ENCODE peak calls at places on chromosomes 5 and 9, in nine cellular contexts. One of them, this sample, is unnamed.

GRCh38 chr5:172276214-172276613 is 7.3 kb downstream of the UBTD2 start:
- DNase-seq in naive thymus-derived CD4-positive, alpha-beta T cell: no peak
- DNase-seq in coronary artery: no peak
- DNase-seq in CD8-positive, alpha-beta T cell: no peak
- DNase-seq in epithelial cell of proximal tubule: no peak
- DNase-seq in HFF-Myc: no peak
- DNase-seq in skeletal muscle cell: no peak
- DNase-seq in gastrocnemius medialis: no peak
- DNase-seq in fibroblast of villous mesenchyme: peak; percentile 69
- DNase-seq in this sample: no peak

GRCh38 chr5:169876376-169876775 is 103.9 kb downstream of the INSYN2B start:
- DNase-seq in HFF-Myc: no peak
- DNase-seq in fibroblast of villous mesenchyme: peak; percentile 41
- DNase-seq in epithelial cell of proximal tubule: no peak
- DNase-seq in coronary artery: no peak
- DNase-seq in CD8-positive, alpha-beta T cell: no peak
- DNase-seq in gastrocnemius medialis: no peak
- DNase-seq in naive thymus-derived CD4-positive, alpha-beta T cell: no peak
- DNase-seq in skeletal muscle cell: no peak
- DNase-seq in this sample: no peak

GRCh38 chr5:132011561-132012384 is at the start of gene ACSL6:
- DNase-seq in gastrocnemius medialis: peak; percentile 5
- DNase-seq in skeletal muscle cell: no peak
- DNase-seq in HFF-Myc: no peak
- DNase-seq in naive thymus-derived CD4-positive, alpha-beta T cell: peak; percentile 31
- DNase-seq in CD8-positive, alpha-beta T cell: peak; percentile 16
- DNase-seq in coronary artery: peak; percentile 67
- DNase-seq in epithelial cell of proximal tubule: no peak
- DNase-seq in fibroblast of villous mesenchyme: no peak
- DNase-seq in this sample: peak; percentile 83

GRCh38 chr5:157066950-157067349 is 8.0 kb upstream of the HAVCR1 start:
- DNase-seq in coronary artery: no peak
- DNase-seq in CD8-positive, alpha-beta T cell: no peak
- DNase-seq in HFF-Myc: no peak
- DNase-seq in skeletal muscle cell: no peak
- DNase-seq in gastrocnemius medialis: no peak
- DNase-seq in epithelial cell of proximal tubule: no peak
- DNase-seq in naive thymus-derived CD4-positive, alpha-beta T cell: no peak
- DNase-seq in fibroblast of villous mesenchyme: no peak
- DNase-seq in this sample: no peak

GRCh38 chr5:118243068-118243467 is 745.3 kb downstream of the DTWD2 start:
- DNase-seq in CD8-positive, alpha-beta T cell: no peak
- DNase-seq in gastrocnemius medialis: no peak
- DNase-seq in epithelial cell of proximal tubule: no peak
- DNase-seq in fibroblast of villous mesenchyme: no peak
- DNase-seq in coronary artery: no peak
- DNase-seq in naive thymus-derived CD4-positive, alpha-beta T cell: no peak
- DNase-seq in skeletal muscle cell: no peak
- DNase-seq in HFF-Myc: no peak
- DNase-seq in this sample: no peak

GRCh38 chr5:159905496-159905895 is 10.8 kb upstream of the ADRA1B start:
- DNase-seq in epithelial cell of proximal tubule: no peak
- DNase-seq in naive thymus-derived CD4-positive, alpha-beta T cell: no peak
- DNase-seq in fibroblast of villous mesenchyme: peak; percentile 39
- DNase-seq in CD8-positive, alpha-beta T cell: no peak
- DNase-seq in HFF-Myc: no peak
- DNase-seq in skeletal muscle cell: peak; percentile 72
- DNase-seq in coronary artery: no peak
- DNase-seq in gastrocnemius medialis: no peak
- DNase-seq in this sample: no peak

GRCh38 chr5:168920019-168920813 is 341.0 kb upstream of the PANK3 start:
- DNase-seq in naive thymus-derived CD4-positive, alpha-beta T cell: no peak
- DNase-seq in fibroblast of villous mesenchyme: no peak
- DNase-seq in CD8-positive, alpha-beta T cell: no peak
- DNase-seq in HFF-Myc: no peak
- DNase-seq in gastrocnemius medialis: no peak
- DNase-seq in epithelial cell of proximal tubule: no peak
- DNase-seq in coronary artery: no peak
- DNase-seq in skeletal muscle cell: no peak
- DNase-seq in this sample: no peak

GRCh38 chr9:109417585-109418544 is 80.2 kb downstream of the PTPN3 start:
- DNase-seq in naive thymus-derived CD4-positive, alpha-beta T cell: no peak
- DNase-seq in gastrocnemius medialis: peak; percentile 66
- DNase-seq in fibroblast of villous mesenchyme: no peak
- DNase-seq in coronary artery: no peak
- DNase-seq in HFF-Myc: no peak
- DNase-seq in CD8-positive, alpha-beta T cell: no peak
- DNase-seq in skeletal muscle cell: no peak
- DNase-seq in epithelial cell of proximal tubule: no peak
- DNase-seq in this sample: no peak

GRCh38 chr9:27183701-27184100 is 74.7 kb downstream of the TEK start:
- DNase-seq in epithelial cell of proximal tubule: peak; percentile 18
- DNase-seq in skeletal muscle cell: peak; percentile 18
- DNase-seq in naive thymus-derived CD4-positive, alpha-beta T cell: no peak
- DNase-seq in fibroblast of villous mesenchyme: peak; percentile 78
- DNase-seq in coronary artery: no peak
- DNase-seq in gastrocnemius medialis: no peak
- DNase-seq in CD8-positive, alpha-beta T cell: no peak
- DNase-seq in HFF-Myc: no peak
- DNase-seq in this sample: no peak

GRCh38 chr9:27183151-27183550 is 74.1 kb downstream of the TEK start:
- DNase-seq in skeletal muscle cell: no peak
- DNase-seq in epithelial cell of proximal tubule: no peak
- DNase-seq in CD8-positive, alpha-beta T cell: no peak
- DNase-seq in gastrocnemius medialis: no peak
- DNase-seq in HFF-Myc: no peak
- DNase-seq in coronary artery: no peak
- DNase-seq in fibroblast of villous mesenchyme: peak; percentile 53
- DNase-seq in naive thymus-derived CD4-positive, alpha-beta T cell: no peak
- DNase-seq in this sample: no peak

GRCh38 chr9:27182421-27182820 is 73.4 kb downstream of the TEK start:
- DNase-seq in CD8-positive, alpha-beta T cell: no peak
- DNase-seq in epithelial cell of proximal tubule: no peak
- DNase-seq in naive thymus-derived CD4-positive, alpha-beta T cell: no peak
- DNase-seq in skeletal muscle cell: no peak
- DNase-seq in HFF-Myc: no peak
- DNase-seq in gastrocnemius medialis: no peak
- DNase-seq in coronary artery: no peak
- DNase-seq in fibroblast of villous mesenchyme: no peak
- DNase-seq in this sample: no peak

GRCh38 chr9:27181381-27181780 is 72.4 kb downstream of the TEK start:
- DNase-seq in fibroblast of villous mesenchyme: peak; percentile 60
- DNase-seq in coronary artery: no peak
- DNase-seq in epithelial cell of proximal tubule: no peak
- DNase-seq in HFF-Myc: no peak
- DNase-seq in naive thymus-derived CD4-positive, alpha-beta T cell: no peak
- DNase-seq in gastrocnemius medialis: no peak
- DNase-seq in skeletal muscle cell: peak; percentile 52
- DNase-seq in CD8-positive, alpha-beta T cell: no peak
- DNase-seq in this sample: no peak

DNA sequence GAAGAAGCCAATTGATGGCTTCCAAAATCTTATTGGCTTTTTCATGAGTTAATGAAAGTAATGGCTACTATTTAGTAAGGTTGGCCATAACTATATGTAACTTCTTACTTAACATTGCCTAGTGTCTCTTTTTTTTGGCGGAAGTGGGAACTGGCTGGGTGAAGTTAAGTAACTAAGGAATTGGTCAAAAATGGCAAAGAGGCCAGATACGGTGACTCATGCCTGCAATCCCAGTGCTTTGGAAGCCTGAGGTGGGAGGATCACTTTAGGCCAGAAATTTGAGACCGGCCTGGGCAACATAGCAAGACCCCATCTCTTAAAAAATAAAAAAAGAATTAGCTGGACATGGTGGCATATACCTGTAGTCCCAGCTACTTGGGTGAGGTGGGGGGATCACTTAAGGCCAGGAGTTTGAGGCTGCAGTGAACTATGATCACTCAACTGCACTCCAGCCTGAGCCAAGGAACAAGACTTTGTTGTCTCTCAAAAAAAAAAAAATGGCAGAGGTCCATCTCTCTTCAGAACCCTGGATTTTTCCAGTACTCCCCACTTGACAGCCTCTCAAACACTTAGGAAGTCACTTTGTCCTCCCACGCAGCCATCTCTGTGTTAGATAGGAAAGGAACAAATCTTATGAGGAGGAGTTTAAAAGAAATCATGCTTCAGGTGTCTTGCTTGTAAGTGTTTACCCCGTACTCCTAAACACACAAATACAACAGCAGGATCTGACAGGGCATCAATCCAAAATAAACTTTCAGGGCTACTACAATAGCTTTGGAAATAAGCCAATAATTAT is 75.7 kb downstream of the TEK start:
- DNase-seq in epithelial cell of proximal tubule: no peak
- DNase-seq in HFF-Myc: no peak
- DNase-seq in skeletal muscle cell: peak; percentile 81
- DNase-seq in naive thymus-derived CD4-positive, alpha-beta T cell: no peak
- DNase-seq in coronary artery: no peak
- DNase-seq in fibroblast of villous mesenchyme: peak; percentile 89
- DNase-seq in CD8-positive, alpha-beta T cell: no peak
- DNase-seq in gastrocnemius medialis: no peak
- DNase-seq in this sample: no peak
- H3K4me3 ChIP-seq in epithelial cell of proximal tubule: no peak overlapping the region
- H3K4me3 ChIP-seq in HFF-Myc: no peak overlapping the region
- H3K4me3 ChIP-seq in skeletal muscle cell: no peak overlapping the region
- H3K4me3 ChIP-seq in naive thymus-derived CD4-positive, alpha-beta T cell: no peak overlapping the region
- H3K4me3 ChIP-seq in coronary artery: no peak overlapping the region
- H3K4me3 ChIP-seq in fibroblast of villous mesenchyme: no peak overlapping the region
- H3K4me3 ChIP-seq in CD8-positive, alpha-beta T cell: no peak overlapping the region
- H3K4me3 ChIP-seq in gastrocnemius medialis: no peak overlapping the region
- H3K4me3 ChIP-seq in this sample: no peak overlapping the region

DNA sequence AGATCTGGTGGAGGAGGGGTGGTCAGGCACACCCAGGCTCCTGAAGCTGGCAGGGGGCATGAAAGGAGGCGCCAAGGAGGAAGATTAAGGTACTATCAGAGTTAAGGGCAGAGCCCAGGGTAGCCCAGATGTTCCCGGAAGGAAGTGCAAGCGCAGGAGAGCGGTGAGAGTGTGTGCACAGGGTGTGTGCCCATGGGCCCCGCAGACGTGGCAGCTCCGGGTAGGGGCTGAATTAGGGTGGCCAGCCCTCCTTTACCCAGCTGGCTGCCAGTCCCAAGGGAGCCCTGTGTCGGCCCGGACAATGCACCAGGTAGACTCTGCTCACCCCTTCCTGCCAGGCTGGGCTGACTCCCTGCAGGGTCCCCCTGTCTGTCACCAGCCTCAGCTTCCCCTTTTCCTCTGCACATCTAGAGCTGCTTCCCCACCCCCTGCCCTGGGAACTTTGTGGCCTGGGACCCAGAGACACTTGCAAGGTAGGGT is at the start of gene SMIM33:
- DNase-seq in epithelial cell of proximal tubule: no peak
- DNase-seq in CD8-positive, alpha-beta T cell: no peak
- DNase-seq in HFF-Myc: no peak
- DNase-seq in naive thymus-derived CD4-positive, alpha-beta T cell: peak; percentile 48
- DNase-seq in skeletal muscle cell: no peak
- DNase-seq in gastrocnemius medialis: no peak
- DNase-seq in fibroblast of villous mesenchyme: no peak
- DNase-seq in coronary artery: no peak
- DNase-seq in this sample: no peak
- H3K4me3 ChIP-seq in epithelial cell of proximal tubule: no peak within 1 kb of the TSS
- H3K4me3 ChIP-seq in CD8-positive, alpha-beta T cell: peak within 1 kb of the TSS; percentile 47
- H3K4me3 ChIP-seq in HFF-Myc: no peak within 1 kb of the TSS
- H3K4me3 ChIP-seq in naive thymus-derived CD4-positive, alpha-beta T cell: peak within 1 kb of the TSS; percentile 53
- H3K4me3 ChIP-seq in skeletal muscle cell: no peak within 1 kb of the TSS
- H3K4me3 ChIP-seq in gastrocnemius medialis: no peak within 1 kb of the TSS
- H3K4me3 ChIP-seq in fibroblast of villous mesenchyme: no peak within 1 kb of the TSS
- H3K4me3 ChIP-seq in coronary artery: no peak within 1 kb of the TSS
- H3K4me3 ChIP-seq in this sample: no peak within 1 kb of the TSS

GRCh38 chr9:88074931-88075330 is 63.3 kb downstream of the SPATA31C2 start:
- DNase-seq in epithelial cell of proximal tubule: no peak
- DNase-seq in HFF-Myc: no peak
- DNase-seq in gastrocnemius medialis: no peak
- DNase-seq in fibroblast of villous mesenchyme: no peak
- DNase-seq in naive thymus-derived CD4-positive, alpha-beta T cell: no peak
- DNase-seq in coronary artery: no peak
- DNase-seq in skeletal muscle cell: no peak
- DNase-seq in CD8-positive, alpha-beta T cell: no peak
- DNase-seq in this sample: no peak

GRCh38 chr9:88077071-88077617 is 61.1 kb downstream of the SPATA31C2 start:
- DNase-seq in fibroblast of villous mesenchyme: no peak
- DNase-seq in HFF-Myc: no peak
- DNase-seq in gastrocnemius medialis: no peak
- DNase-seq in epithelial cell of proximal tubule: no peak
- DNase-seq in CD8-positive, alpha-beta T cell: no peak
- DNase-seq in skeletal muscle cell: no peak
- DNase-seq in coronary artery: no peak
- DNase-seq in naive thymus-derived CD4-positive, alpha-beta T cell: no peak
- DNase-seq in this sample: no peak

GRCh38 chr9:88076286-88077070 is 61.8 kb downstream of the SPATA31C2 start:
- DNase-seq in skeletal muscle cell: peak; percentile 86
- DNase-seq in CD8-positive, alpha-beta T cell: peak; percentile 6
- DNase-seq in coronary artery: no peak
- DNase-seq in HFF-Myc: no peak
- DNase-seq in fibroblast of villous mesenchyme: peak; percentile 86
- DNase-seq in naive thymus-derived CD4-positive, alpha-beta T cell: peak; percentile 4
- DNase-seq in gastrocnemius medialis: peak; percentile 5
- DNase-seq in epithelial cell of proximal tubule: peak; percentile 48
- DNase-seq in this sample: peak; percentile 31

GRCh38 chr9:88072831-88073365 is 65.4 kb downstream of the SPATA31C2 start:
- DNase-seq in coronary artery: no peak
- DNase-seq in gastrocnemius medialis: no peak
- DNase-seq in naive thymus-derived CD4-positive, alpha-beta T cell: no peak
- DNase-seq in epithelial cell of proximal tubule: no peak
- DNase-seq in fibroblast of villous mesenchyme: peak; percentile 22
- DNase-seq in CD8-positive, alpha-beta T cell: no peak
- DNase-seq in HFF-Myc: no peak
- DNase-seq in skeletal muscle cell: no peak
- DNase-seq in this sample: no peak

DNA sequence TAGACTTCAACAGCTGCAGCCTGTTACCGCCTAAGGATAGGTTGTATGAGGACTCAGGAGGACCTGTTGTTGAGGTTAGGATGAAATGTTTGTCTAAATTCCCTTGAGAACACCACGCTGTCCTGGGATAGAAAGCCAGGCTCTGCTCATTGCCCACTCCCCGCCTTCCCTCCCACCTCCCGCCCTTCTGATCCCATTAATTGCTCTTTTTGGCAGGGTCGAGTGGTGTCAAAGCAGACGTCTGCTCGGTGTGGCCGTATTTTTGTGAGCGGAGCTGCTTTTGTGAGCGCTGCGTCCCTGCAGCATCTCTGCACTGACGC is 62.3 kb downstream of the SPATA31C2 start:
- DNase-seq in CD8-positive, alpha-beta T cell: no peak
- DNase-seq in gastrocnemius medialis: no peak
- DNase-seq in skeletal muscle cell: peak; percentile 19
- DNase-seq in coronary artery: no peak
- DNase-seq in fibroblast of villous mesenchyme: no peak
- DNase-seq in HFF-Myc: no peak
- DNase-seq in epithelial cell of proximal tubule: no peak
- DNase-seq in naive thymus-derived CD4-positive, alpha-beta T cell: no peak
- DNase-seq in this sample: no peak
- H3K4me3 ChIP-seq in CD8-positive, alpha-beta T cell: no peak overlapping the region
- H3K4me3 ChIP-seq in gastrocnemius medialis: peak overlapping the region; percentile 50
- H3K4me3 ChIP-seq in skeletal muscle cell: peak overlapping the region; percentile 59
- H3K4me3 ChIP-seq in coronary artery: peak overlapping the region; percentile 76
- H3K4me3 ChIP-seq in fibroblast of villous mesenchyme: peak overlapping the region; percentile 67
- H3K4me3 ChIP-seq in HFF-Myc: peak overlapping the region; percentile 53
- H3K4me3 ChIP-seq in epithelial cell of proximal tubule: peak overlapping the region; percentile 65
- H3K4me3 ChIP-seq in naive thymus-derived CD4-positive, alpha-beta T cell: peak overlapping the region; percentile 39
- H3K4me3 ChIP-seq in this sample: peak overlapping the region; percentile 15

GRCh38 chr5:107422494-107422893 is 248.2 kb downstream of the EFNA5 start:
- DNase-seq in HFF-Myc: no peak
- DNase-seq in skeletal muscle cell: no peak
- DNase-seq in naive thymus-derived CD4-positive, alpha-beta T cell: no peak
- DNase-seq in fibroblast of villous mesenchyme: no peak
- DNase-seq in coronary artery: no peak
- DNase-seq in CD8-positive, alpha-beta T cell: no peak
- DNase-seq in gastrocnemius medialis: no peak
- DNase-seq in epithelial cell of proximal tubule: no peak
- DNase-seq in this sample: no peak

GRCh38 chr5:107428303-107428761 is 242.4 kb downstream of the EFNA5 start:
- DNase-seq in gastrocnemius medialis: no peak
- DNase-seq in coronary artery: no peak
- DNase-seq in epithelial cell of proximal tubule: no peak
- DNase-seq in skeletal muscle cell: no peak
- DNase-seq in naive thymus-derived CD4-positive, alpha-beta T cell: no peak
- DNase-seq in CD8-positive, alpha-beta T cell: no peak
- DNase-seq in HFF-Myc: no peak
- DNase-seq in fibroblast of villous mesenchyme: no peak
- DNase-seq in this sample: no peak

GRCh38 chr5:107424461-107424860 is 246.3 kb downstream of the EFNA5 start:
- DNase-seq in naive thymus-derived CD4-positive, alpha-beta T cell: no peak
- DNase-seq in fibroblast of villous mesenchyme: peak; percentile 52
- DNase-seq in skeletal muscle cell: peak; percentile 43
- DNase-seq in coronary artery: no peak
- DNase-seq in gastrocnemius medialis: no peak
- DNase-seq in epithelial cell of proximal tubule: no peak
- DNase-seq in HFF-Myc: no peak
- DNase-seq in CD8-positive, alpha-beta T cell: no peak
- DNase-seq in this sample: no peak

GRCh38 chr5:107426209-107426608 is 244.5 kb downstream of the EFNA5 start:
- DNase-seq in skeletal muscle cell: no peak
- DNase-seq in CD8-positive, alpha-beta T cell: no peak
- DNase-seq in gastrocnemius medialis: no peak
- DNase-seq in HFF-Myc: no peak
- DNase-seq in coronary artery: no peak
- DNase-seq in naive thymus-derived CD4-positive, alpha-beta T cell: no peak
- DNase-seq in fibroblast of villous mesenchyme: no peak
- DNase-seq in epithelial cell of proximal tubule: no peak
- DNase-seq in this sample: no peak

GRCh38 chr5:107425541-107426031 is 245.2 kb downstream of the EFNA5 start:
- DNase-seq in epithelial cell of proximal tubule: peak; percentile 83
- DNase-seq in naive thymus-derived CD4-positive, alpha-beta T cell: no peak
- DNase-seq in CD8-positive, alpha-beta T cell: no peak
- DNase-seq in skeletal muscle cell: peak; percentile 89
- DNase-seq in coronary artery: no peak
- DNase-seq in gastrocnemius medialis: no peak
- DNase-seq in HFF-Myc: peak; percentile 19
- DNase-seq in fibroblast of villous mesenchyme: peak; percentile 75
- DNase-seq in this sample: no peak
- H3K4me3 ChIP-seq in epithelial cell of proximal tubule: no peak overlapping the region
- H3K4me3 ChIP-seq in naive thymus-derived CD4-positive, alpha-beta T cell: no peak overlapping the region
- H3K4me3 ChIP-seq in CD8-positive, alpha-beta T cell: no peak overlapping the region
- H3K4me3 ChIP-seq in skeletal muscle cell: no peak overlapping the region
- H3K4me3 ChIP-seq in coronary artery: no peak overlapping the region
- H3K4me3 ChIP-seq in gastrocnemius medialis: no peak overlapping the region
- H3K4me3 ChIP-seq in HFF-Myc: no peak overlapping the region
- H3K4me3 ChIP-seq in fibroblast of villous mesenchyme: no peak overlapping the region
- H3K4me3 ChIP-seq in this sample: no peak overlapping the region